ENCODE peak calls at places on chromosomes 1 and 21, in eight cellular contexts. One of them, this sample, is unnamed.

GRCh38 chr21:36508948-36509347 is 29.0 kb upstream of the CLDN14 start:
- DNase-seq in fibroblast of lung: no peak
- DNase-seq in neural progenitor cell: no peak
- DNase-seq in CD8-positive, alpha-beta T cell: no peak
- DNase-seq in BE2C: no peak
- DNase-seq in K562: no peak
- DNase-seq in ascending aorta: no peak
- DNase-seq in epithelial cell of esophagus: no peak
- DNase-seq in this sample: no peak

GRCh38 chr1:67710417-67710816 is 25.4 kb downstream of the GADD45A start:
- DNase-seq in fibroblast of lung: peak
- DNase-seq in neural progenitor cell: no peak
- DNase-seq in CD8-positive, alpha-beta T cell: no peak
- DNase-seq in BE2C: no peak
- DNase-seq in K562: peak
- DNase-seq in ascending aorta: peak
- DNase-seq in epithelial cell of esophagus: peak
- DNase-seq in this sample: no peak

GRCh38 chr21:42527489-42528158 is 14.0 kb downstream of the SLC37A1 start:
- DNase-seq in fibroblast of lung: no peak
- DNase-seq in neural progenitor cell: no peak
- DNase-seq in CD8-positive, alpha-beta T cell: peak
- DNase-seq in BE2C: no peak
- DNase-seq in K562: no peak
- DNase-seq in ascending aorta: no peak
- DNase-seq in epithelial cell of esophagus: no peak
- DNase-seq in this sample: no peak

GRCh38 chr1:38586993-38587646 is 272.5 kb downstream of the RRAGC start:
- DNase-seq in fibroblast of lung: peak
- DNase-seq in neural progenitor cell: peak
- DNase-seq in CD8-positive, alpha-beta T cell: peak
- DNase-seq in BE2C: peak
- DNase-seq in K562: peak
- DNase-seq in ascending aorta: no peak
- DNase-seq in epithelial cell of esophagus: peak
- DNase-seq in this sample: peak

GRCh38 chr21:39472211-39472610 is 20.4 kb downstream of the SH3BGR start:
- DNase-seq in fibroblast of lung: no peak
- DNase-seq in neural progenitor cell: peak
- DNase-seq in CD8-positive, alpha-beta T cell: no peak
- DNase-seq in BE2C: no peak
- DNase-seq in K562: no peak
- DNase-seq in ascending aorta: no peak
- DNase-seq in epithelial cell of esophagus: no peak
- DNase-seq in this sample: no peak

GRCh38 chr1:13871413-13871812 is 171.4 kb downstream of the PRDM2 start:
- DNase-seq in fibroblast of lung: no peak
- DNase-seq in neural progenitor cell: no peak
- DNase-seq in CD8-positive, alpha-beta T cell: no peak
- DNase-seq in BE2C: no peak
- DNase-seq in K562: no peak
- DNase-seq in ascending aorta: no peak
- DNase-seq in epithelial cell of esophagus: no peak
- DNase-seq in this sample: no peak

GRCh38 chr1:102627145-102627544 is 481.2 kb downstream of the COL11A1 start:
- DNase-seq in fibroblast of lung: no peak
- DNase-seq in neural progenitor cell: no peak
- DNase-seq in CD8-positive, alpha-beta T cell: no peak
- DNase-seq in BE2C: no peak
- DNase-seq in K562: no peak
- DNase-seq in ascending aorta: no peak
- DNase-seq in epithelial cell of esophagus: no peak
- DNase-seq in this sample: no peak

GRCh38 chr1:33667386-33668282 is 195.2 kb downstream of the ZSCAN20 start:
- DNase-seq in fibroblast of lung: no peak
- DNase-seq in neural progenitor cell: no peak
- DNase-seq in CD8-positive, alpha-beta T cell: no peak
- DNase-seq in BE2C: no peak
- DNase-seq in K562: no peak
- DNase-seq in ascending aorta: no peak
- DNase-seq in epithelial cell of esophagus: no peak
- DNase-seq in this sample: no peak

GRCh38 chr1:211781260-211781659 is 49.3 kb downstream of the LPGAT1 start:
- DNase-seq in fibroblast of lung: no peak
- DNase-seq in neural progenitor cell: no peak
- DNase-seq in CD8-positive, alpha-beta T cell: no peak
- DNase-seq in BE2C: no peak
- DNase-seq in K562: no peak
- DNase-seq in ascending aorta: no peak
- DNase-seq in epithelial cell of esophagus: no peak
- DNase-seq in this sample: no peak

GRCh38 chr1:109787211-109787844 is 23.6 kb upstream of the EPS8L3 start:
- DNase-seq in fibroblast of lung: no peak
- DNase-seq in neural progenitor cell: no peak
- DNase-seq in CD8-positive, alpha-beta T cell: no peak
- DNase-seq in BE2C: no peak
- DNase-seq in K562: no peak
- DNase-seq in ascending aorta: no peak
- DNase-seq in epithelial cell of esophagus: peak
- DNase-seq in this sample: no peak

GRCh38 chr1:95223110-95223509 is 10.9 kb upstream of the RWDD3 start:
- DNase-seq in fibroblast of lung: peak
- DNase-seq in neural progenitor cell: peak
- DNase-seq in CD8-positive, alpha-beta T cell: no peak
- DNase-seq in BE2C: no peak
- DNase-seq in K562: no peak
- DNase-seq in ascending aorta: no peak
- DNase-seq in epithelial cell of esophagus: peak
- DNase-seq in this sample: no peak

GRCh38 chr1:193367863-193368262 is 181.4 kb upstream of the B3GALT2 start:
- DNase-seq in fibroblast of lung: no peak
- DNase-seq in neural progenitor cell: no peak
- DNase-seq in CD8-positive, alpha-beta T cell: no peak
- DNase-seq in BE2C: no peak
- DNase-seq in K562: no peak
- DNase-seq in ascending aorta: no peak
- DNase-seq in epithelial cell of esophagus: no peak
- DNase-seq in this sample: no peak

GRCh38 chr1:12148160-12148957 is 18.4 kb upstream of the TNFRSF1B start:
- DNase-seq in fibroblast of lung: peak
- DNase-seq in neural progenitor cell: no peak
- DNase-seq in CD8-positive, alpha-beta T cell: no peak
- DNase-seq in BE2C: no peak
- DNase-seq in K562: peak
- DNase-seq in ascending aorta: no peak
- DNase-seq in epithelial cell of esophagus: no peak
- DNase-seq in this sample: no peak

GRCh38 chr1:201585099-201585498 is 46.2 kb downstream of the NAV1 start:
- DNase-seq in fibroblast of lung: no peak
- DNase-seq in neural progenitor cell: no peak
- DNase-seq in CD8-positive, alpha-beta T cell: no peak
- DNase-seq in BE2C: no peak
- DNase-seq in K562: peak
- DNase-seq in ascending aorta: no peak
- DNase-seq in epithelial cell of esophagus: no peak
- DNase-seq in this sample: no peak

GRCh38 chr1:47818682-47819502 is 178.3 kb downstream of the TRABD2B start:
- DNase-seq in fibroblast of lung: no peak
- DNase-seq in neural progenitor cell: no peak
- DNase-seq in CD8-positive, alpha-beta T cell: no peak
- DNase-seq in BE2C: no peak
- DNase-seq in K562: no peak
- DNase-seq in ascending aorta: no peak
- DNase-seq in epithelial cell of esophagus: no peak
- DNase-seq in this sample: no peak

GRCh38 chr21:34744801-34745200 is 76.0 kb downstream of the CLIC6 start:
- DNase-seq in fibroblast of lung: no peak
- DNase-seq in neural progenitor cell: no peak
- DNase-seq in CD8-positive, alpha-beta T cell: no peak
- DNase-seq in BE2C: no peak
- DNase-seq in K562: no peak
- DNase-seq in ascending aorta: no peak
- DNase-seq in epithelial cell of esophagus: no peak
- DNase-seq in this sample: no peak

GRCh38 chr1:6448749-6449631 is 17.0 kb downstream of the TNFRSF25 start:
- DNase-seq in fibroblast of lung: no peak
- DNase-seq in neural progenitor cell: peak
- DNase-seq in CD8-positive, alpha-beta T cell: peak
- DNase-seq in BE2C: peak
- DNase-seq in K562: peak
- DNase-seq in ascending aorta: no peak
- DNase-seq in epithelial cell of esophagus: no peak
- DNase-seq in this sample: no peak

GRCh38 chr1:21012937-21013336 is 163.8 kb downstream of the EIF4G3 start:
- DNase-seq in fibroblast of lung: peak
- DNase-seq in neural progenitor cell: peak
- DNase-seq in CD8-positive, alpha-beta T cell: no peak
- DNase-seq in BE2C: peak
- DNase-seq in K562: no peak
- DNase-seq in ascending aorta: no peak
- DNase-seq in epithelial cell of esophagus: no peak
- DNase-seq in this sample: no peak

GRCh38 chr1:67586596-67586995 is 98.4 kb upstream of the GADD45A start:
- DNase-seq in fibroblast of lung: no peak
- DNase-seq in neural progenitor cell: no peak
- DNase-seq in CD8-positive, alpha-beta T cell: no peak
- DNase-seq in BE2C: no peak
- DNase-seq in K562: no peak
- DNase-seq in ascending aorta: no peak
- DNase-seq in epithelial cell of esophagus: no peak
- DNase-seq in this sample: no peak

GRCh38 chr1:66729130-66729922 is 22.9 kb upstream of the DYNLT5 start:
- DNase-seq in fibroblast of lung: no peak
- DNase-seq in neural progenitor cell: no peak
- DNase-seq in CD8-positive, alpha-beta T cell: peak
- DNase-seq in BE2C: no peak
- DNase-seq in K562: no peak
- DNase-seq in ascending aorta: no peak
- DNase-seq in epithelial cell of esophagus: peak
- DNase-seq in this sample: no peak

GRCh38 chr1:184882649-184883303 is 91.5 kb downstream of the NIBAN1 start:
- DNase-seq in fibroblast of lung: no peak
- DNase-seq in neural progenitor cell: no peak
- DNase-seq in CD8-positive, alpha-beta T cell: no peak
- DNase-seq in BE2C: no peak
- DNase-seq in K562: no peak
- DNase-seq in ascending aorta: peak
- DNase-seq in epithelial cell of esophagus: peak
- DNase-seq in this sample: no peak

GRCh38 chr1:207649204-207649753 is 4.3 kb downstream of the CR1L start:
- DNase-seq in fibroblast of lung: no peak
- DNase-seq in neural progenitor cell: peak
- DNase-seq in CD8-positive, alpha-beta T cell: no peak
- DNase-seq in BE2C: no peak
- DNase-seq in K562: no peak
- DNase-seq in ascending aorta: no peak
- DNase-seq in epithelial cell of esophagus: no peak
- DNase-seq in this sample: no peak

GRCh38 chr1:161198877-161199431 is at the start of gene ADAMTS4:
- DNase-seq in fibroblast of lung: peak
- DNase-seq in neural progenitor cell: peak
- DNase-seq in CD8-positive, alpha-beta T cell: no peak
- DNase-seq in BE2C: no peak
- DNase-seq in K562: peak
- DNase-seq in ascending aorta: no peak
- DNase-seq in epithelial cell of esophagus: no peak
- DNase-seq in this sample: peak
- H3K4me3 ChIP-seq in fibroblast of lung: peak
- H3K4me3 ChIP-seq in neural progenitor cell: peak
- H3K4me3 ChIP-seq in CD8-positive, alpha-beta T cell: peak
- H3K4me3 ChIP-seq in BE2C: peak
- H3K4me3 ChIP-seq in K562: no peak
- H3K4me3 ChIP-seq in ascending aorta: peak
- H3K4me3 ChIP-seq in epithelial cell of esophagus: no peak
- H3K4me3 ChIP-seq in this sample: peak

GRCh38 chr1:155911156-155912055 is at the start of gene RIT1:
- DNase-seq in fibroblast of lung: peak
- DNase-seq in neural progenitor cell: peak
- DNase-seq in CD8-positive, alpha-beta T cell: peak
- DNase-seq in BE2C: peak
- DNase-seq in K562: peak
- DNase-seq in ascending aorta: peak
- DNase-seq in epithelial cell of esophagus: peak
- DNase-seq in this sample: peak
- TF ChIP-seq CTCF in fibroblast of lung: peak
- TF ChIP-seq CTCF in neural progenitor cell: peak
- TF ChIP-seq CTCF in CD8-positive, alpha-beta T cell: no peak
- TF ChIP-seq CTCF in BE2C: no peak
- TF ChIP-seq CTCF in K562: no peak
- TF ChIP-seq CTCF in ascending aorta: no peak
- TF ChIP-seq CTCF in epithelial cell of esophagus: no peak
- TF ChIP-seq CTCF in this sample: no peak

DNA sequence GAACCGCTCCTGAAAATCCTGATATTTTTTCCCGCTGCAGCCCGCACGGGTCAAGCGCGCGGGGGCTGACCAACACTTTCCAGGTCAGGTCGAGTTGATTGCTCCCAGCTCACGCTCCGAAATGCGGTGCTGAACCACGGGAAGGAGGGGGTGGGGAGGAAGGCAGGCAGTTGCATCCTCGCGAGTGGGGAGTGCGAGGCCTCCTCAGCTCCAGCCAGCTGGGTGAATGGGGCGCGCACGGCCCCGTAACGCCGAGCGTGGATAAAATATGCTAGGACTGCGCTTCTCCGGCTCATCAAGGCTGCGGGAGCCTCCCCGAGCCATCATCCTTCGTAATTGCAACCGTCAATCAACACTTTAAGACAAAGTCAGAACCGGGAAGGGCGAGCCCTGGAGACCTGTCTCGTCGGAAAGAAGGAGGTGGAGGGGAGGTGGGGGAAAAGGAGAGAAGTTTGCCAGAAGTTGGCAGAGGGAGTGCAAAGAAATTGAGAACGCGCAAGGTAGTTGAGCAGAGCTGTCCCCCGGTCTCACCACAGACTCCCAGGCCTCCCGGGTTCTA is 8.0 kb downstream of the NR5A2 start:
- DNase-seq in fibroblast of lung: no peak
- DNase-seq in neural progenitor cell: peak
- DNase-seq in CD8-positive, alpha-beta T cell: no peak
- DNase-seq in BE2C: no peak
- DNase-seq in K562: no peak
- DNase-seq in ascending aorta: no peak
- DNase-seq in epithelial cell of esophagus: no peak
- DNase-seq in this sample: no peak
- H3K4me3 ChIP-seq in fibroblast of lung: peak
- H3K4me3 ChIP-seq in neural progenitor cell: peak
- H3K4me3 ChIP-seq in CD8-positive, alpha-beta T cell: no peak
- H3K4me3 ChIP-seq in BE2C: no peak
- H3K4me3 ChIP-seq in K562: no peak
- H3K4me3 ChIP-seq in ascending aorta: peak
- H3K4me3 ChIP-seq in epithelial cell of esophagus: no peak
- H3K4me3 ChIP-seq in this sample: no peak

DNA sequence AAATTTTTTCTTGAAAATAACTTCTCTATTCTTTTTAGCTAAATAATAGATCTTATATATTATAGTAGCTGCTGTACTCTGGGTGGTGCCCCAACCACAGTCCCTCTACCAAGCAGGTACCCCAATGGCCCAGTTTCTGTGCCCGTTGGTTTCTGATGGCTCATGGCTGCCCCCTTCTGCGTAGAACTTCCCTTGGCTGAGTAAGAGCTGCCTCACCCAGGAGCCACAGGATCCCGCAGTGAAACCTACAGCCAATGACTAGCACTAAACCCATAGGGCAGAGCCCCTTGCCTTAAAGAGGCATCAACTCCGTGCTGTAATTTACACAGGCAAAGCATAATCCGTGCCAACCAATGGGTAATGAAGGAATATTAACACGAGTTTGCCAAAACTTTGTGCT is 247.5 kb downstream of the USH2A start:
- DNase-seq in fibroblast of lung: no peak
- DNase-seq in neural progenitor cell: no peak
- DNase-seq in CD8-positive, alpha-beta T cell: no peak
- DNase-seq in BE2C: no peak
- DNase-seq in K562: no peak
- DNase-seq in ascending aorta: no peak
- DNase-seq in epithelial cell of esophagus: no peak
- DNase-seq in this sample: peak
- TF ChIP-seq CTCF in fibroblast of lung: no peak
- TF ChIP-seq CTCF in neural progenitor cell: peak
- TF ChIP-seq CTCF in CD8-positive, alpha-beta T cell: no peak
- TF ChIP-seq CTCF in BE2C: peak
- TF ChIP-seq CTCF in K562: no peak
- TF ChIP-seq CTCF in ascending aorta: no peak
- TF ChIP-seq CTCF in epithelial cell of esophagus: no peak
- TF ChIP-seq CTCF in this sample: peak

This sample was measured in WERI-Rb-1.